ENCODE peak calls at places on chromosomes 4 and X, in five cellular contexts. P is tibial artery, G is Calu3, Z is WERI-Rb-1, M is HL-60. Y is an unnamed sample.

GRCh38 chr4:177391953-177392352 is 50.3 kb downstream of the AGA start:
- DNase-seq in M (no peak), P (no peak), Z (no peak), G (no peak), Y (no peak)

GRCh38 chr4:121514443-121514842 is 133.6 kb upstream of the QRFPR start:
- DNase-seq in Z (no peak), M (no peak), G (no peak), P (no peak), Y (no peak)

GRCh38 chr4:80900908-80901307 is 129.6 kb upstream of the BMP3 start:
- DNase-seq in P (no peak), Z (no peak), G (no peak), M (no peak), Y (no peak)

GRCh38 chrX:45850775-45851433 is 650.2 kb upstream of the DIPK2B start:
- DNase-seq in Z (peak; percentile 9), P (peak; percentile 19), M (no peak), G (peak; percentile 36), Y (peak; percentile 13)

GRCh38 chr4:40621592-40622512 is 7.8 kb downstream of the RBM47 start:
- DNase-seq in P (peak; percentile 86), Z (no peak), M (peak; percentile 99), G (peak; percentile 69), Y (no peak)

GRCh38 chrX:1453951-1454785 is 1.5 kb upstream of the ASMTL start:
- DNase-seq in M (peak; percentile 32), Z (peak; percentile 88), P (peak; percentile 82), G (peak; percentile 86), Y (peak; percentile 82)

GRCh38 chrX:118545510-118545909 is 49.9 kb downstream of the DOCK11 start:
- DNase-seq in G (no peak), M (no peak), Z (no peak), P (no peak), Y (no peak)

GRCh38 chr4:80434238-80434637 is 98.7 kb downstream of the CFAP299 start:
- DNase-seq in P (no peak), Z (no peak), G (no peak), M (no peak), Y (no peak)

GRCh38 chr4:79042079-79042674 is 102.9 kb upstream of the PAQR3 start:
- DNase-seq in Z (peak; percentile 26), M (no peak), G (peak; percentile 9), P (no peak), Y (no peak)

DNA sequence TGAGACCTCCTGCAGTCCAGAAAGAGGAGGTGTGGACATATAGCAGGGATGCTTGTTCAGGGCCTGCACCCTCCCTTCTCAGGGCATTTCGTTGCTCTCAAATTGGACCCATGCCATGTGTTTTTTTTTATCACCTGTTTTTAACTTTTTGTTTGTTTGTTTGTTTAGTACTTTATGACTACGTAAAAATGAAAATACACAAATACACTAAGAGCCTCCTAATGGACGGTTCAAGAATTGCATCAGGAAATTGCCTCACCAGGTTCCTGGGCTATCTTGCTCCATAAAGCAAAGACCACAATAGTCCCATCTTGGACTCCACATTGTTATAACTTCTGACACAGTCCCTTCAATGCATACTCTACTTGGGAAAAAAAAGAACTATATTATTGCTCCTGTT is 1685.9 kb upstream of the TENM3 start:
- DNase-seq in G (no peak), M (no peak), P (no peak), Z (no peak), Y (no peak)
- TF ChIP-seq CTCF in G (no peak), M (no peak), P (no peak), Z (peak; percentile 17), Y (peak; percentile 30)

DNA sequence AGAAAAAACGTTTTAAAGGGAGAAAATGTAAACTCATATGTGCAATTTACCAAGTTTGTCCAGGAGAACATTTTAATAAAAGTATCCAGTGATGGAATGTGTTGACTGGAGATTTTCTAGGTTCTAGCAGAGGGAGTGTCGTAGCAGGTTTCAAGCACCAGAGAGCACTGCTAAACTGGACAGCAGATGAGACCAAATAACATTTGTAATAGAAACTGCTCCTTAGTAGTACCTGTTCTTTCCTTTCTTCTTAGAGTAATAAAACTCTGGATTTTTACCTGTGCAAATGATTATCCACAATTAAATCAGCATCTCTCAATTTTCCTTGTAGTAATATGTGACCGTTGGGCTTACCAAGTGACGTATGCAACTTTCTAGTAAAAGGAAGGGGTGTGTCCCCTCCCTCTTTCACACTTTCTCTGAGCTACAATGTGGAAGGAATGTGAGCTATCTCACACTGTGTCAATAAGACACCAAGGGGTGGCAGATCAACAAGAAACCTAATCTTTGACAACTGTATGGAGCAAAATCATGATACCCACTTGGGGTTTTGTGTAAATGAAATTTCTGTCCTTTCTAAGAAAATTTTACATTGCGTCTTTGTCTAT is 9.5 kb downstream of the HPGDS start:
- DNase-seq in P (no peak), Z (no peak), G (peak; percentile 13), M (no peak), Y (no peak)
- TF ChIP-seq CTCF in P (no peak), Z (peak; percentile 48), G (no peak), M (no peak), Y (peak; percentile 34)

GRCh38 chr4:154344686-154345085 is 146.9 kb downstream of the DCHS2 start:
- DNase-seq in P (no peak), G (no peak), Z (peak; percentile 37), M (no peak), Y (no peak)
- TF ChIP-seq CTCF in P (no peak), G (no peak), Z (peak; percentile 55), M (no peak), Y (peak; percentile 20)

GRCh38 chrX:40877869-40878268 is 142.5 kb upstream of the MED14 start:
- DNase-seq in M (no peak), P (no peak), G (peak; percentile 8), Z (no peak), Y (no peak)
- TF ChIP-seq CTCF in M (no peak), P (peak; percentile 32), G (peak; percentile 27), Z (no peak), Y (peak; percentile 38)

GRCh38 chr4:140047781-140048180 is 106.2 kb downstream of the MAML3 start:
- DNase-seq in M (no peak), G (no peak), P (no peak), Z (no peak), Y (no peak)

GRCh38 chr4:140048419-140049022 is 105.5 kb downstream of the MAML3 start:
- DNase-seq in G (no peak), P (no peak), M (no peak), Z (no peak), Y (no peak)

GRCh38 chr4:140049924-140050681 is 103.9 kb downstream of the MAML3 start:
- DNase-seq in M (no peak), G (no peak), P (no peak), Z (peak; percentile 88), Y (no peak)

GRCh38 chr4:140047017-140047640 is 106.9 kb downstream of the MAML3 start:
- DNase-seq in M (no peak), G (no peak), Z (peak; percentile 39), P (peak; percentile 22), Y (no peak)

GRCh38 chr4:140049024-140049923 is 104.7 kb downstream of the MAML3 start:
- DNase-seq in Z (peak; percentile 95), P (peak; percentile 24), G (peak; percentile 26), M (peak; percentile 61), Y (no peak)
- TF ChIP-seq CTCF in Z (peak; percentile 55), P (no peak), G (no peak), M (no peak), Y (no peak)

GRCh38 chr4:123784626-123785025 is 388.0 kb downstream of the SPRY1 start:
- DNase-seq in Z (no peak), P (no peak), G (no peak), M (no peak), Y (no peak)
- TF ChIP-seq CTCF in Z (no peak), P (no peak), G (no peak), M (no peak), Y (no peak)

GRCh38 chr4:107740381-107740780 is 20.3 kb upstream of the PAPSS1 start:
- DNase-seq in P (no peak), G (no peak), Z (no peak), M (no peak), Y (no peak)
- TF ChIP-seq CTCF in P (no peak), G (no peak), Z (peak; percentile 21), M (no peak), Y (peak; percentile 36)

GRCh38 chr4:5409980-5410618 is 298.3 kb downstream of the EVC2 start:
- DNase-seq in Z (peak; percentile 17), P (no peak), M (no peak), G (no peak), Y (no peak)
- TF ChIP-seq CTCF in Z (peak; percentile 41), P (no peak), M (no peak), G (no peak), Y (peak; percentile 9)